ENCODE peak calls at places on chromosome 5, in five cellular contexts. R, Z, P, C and U are unnamed samples.
A peak's percentile ranks its signal among the peaks of the same experiment; 100 is the strongest.

GRCh38 chr5:175657593-175658271 is at the start of gene HRH2:
- DNase-seq in R (no peak), Z (peak; percentile 45), P (peak; percentile 56), C (peak; percentile 2), U (peak; percentile 66)

GRCh38 chr5:116605310-116606070 is 30.9 kb upstream of the SEMA6A start:
- DNase-seq in R (no peak), Z (no peak), P (no peak), C (no peak), U (no peak)

GRCh38 chr5:66223637-66224036 is 79.5 kb downstream of the SREK1 start:
- DNase-seq in R (peak; percentile 39), Z (peak; percentile 21), P (no peak), C (peak; percentile 10), U (peak; percentile 45)

GRCh38 chr5:932628-933250 is 40.1 kb downstream of the TRIP13 start:
- DNase-seq in R (no peak), Z (no peak), P (no peak), C (no peak), U (peak; percentile 8)

GRCh38 chr5:135539430-135540005 is 3.8 kb upstream of the NEUROG1 start:
- DNase-seq in R (no peak), Z (no peak), P (peak; percentile 27), C (no peak), U (no peak)

GRCh38 chr5:88459971-88460370 is 191.3 kb upstream of the TMEM161B start:
- DNase-seq in R (no peak), Z (no peak), P (no peak), C (no peak), U (no peak)

GRCh38 chr5:52579391-52579790 is 208.3 kb upstream of the ITGA1 start:
- DNase-seq in R (no peak), Z (no peak), P (no peak), C (no peak), U (no peak)

GRCh38 chr5:178428341-178429155 is 161.6 kb downstream of the COL23A1 start:
- DNase-seq in R (no peak), Z (no peak), P (peak; percentile 47), C (no peak), U (peak; percentile 25)

GRCh38 chr5:180670157-180670556 is 20.8 kb upstream of the FLT4 start:
- DNase-seq in R (no peak), Z (no peak), P (no peak), C (no peak), U (no peak)

GRCh38 chr5:135565691-135566421 is 12.9 kb downstream of the CXCL14 start:
- DNase-seq in R (peak; percentile 79), Z (peak; percentile 49), P (peak; percentile 88), C (peak; percentile 73), U (peak; percentile 81)

GRCh38 chr5:151298063-151298462 is 5.5 kb downstream of the SLC36A3 start:
- DNase-seq in R (peak; percentile 70), Z (peak; percentile 63), P (no peak), C (peak; percentile 79), U (peak; percentile 61)

GRCh38 chr5:175873090-175873454 is 1.7 kb downstream of the CPLX2 start:
- DNase-seq in R (peak; percentile 60), Z (no peak), P (peak; percentile 79), C (no peak), U (peak; percentile 83)

GRCh38 chr5:101860563-101860962 is 435.5 kb downstream of the SLCO4C1 start:
- DNase-seq in R (no peak), Z (no peak), P (no peak), C (no peak), U (no peak)

GRCh38 chr5:16913187-16913839 is 22.8 kb downstream of the MYO10 start:
- DNase-seq in R (no peak), Z (no peak), P (no peak), C (no peak), U (no peak)

GRCh38 chr5:60161340-60161934 is 267.9 kb upstream of the PDE4D start:
- DNase-seq in R (peak; percentile 17), Z (peak; percentile 59), P (no peak), C (peak; percentile 77), U (peak; percentile 29)

GRCh38 chr5:22465177-22465576 is 388.0 kb downstream of the CDH12 start:
- DNase-seq in R (no peak), Z (no peak), P (no peak), C (peak; percentile 9), U (no peak)

GRCh38 chr5:59887274-59887673 is 6.3 kb downstream of the PDE4D start:
- DNase-seq in R (no peak), Z (no peak), P (no peak), C (no peak), U (no peak)

GRCh38 chr5:126525630-126526245 is 69.3 kb downstream of the ALDH7A1 start:
- DNase-seq in R (no peak), Z (no peak), P (peak; percentile 55), C (no peak), U (no peak)

GRCh38 chr5:15718411-15719178 is 218.6 kb downstream of the FBXL7 start:
- DNase-seq in R (no peak), Z (no peak), P (no peak), C (peak; percentile 44), U (no peak)

GRCh38 chr5:172235132-172235780 is 41.3 kb downstream of the EFCAB9 start:
- DNase-seq in R (no peak), Z (no peak), P (no peak), C (peak; percentile 31), U (no peak)

GRCh38 chr5:41503321-41503720 is 7.1 kb downstream of the PLCXD3 start:
- DNase-seq in R (no peak), Z (no peak), P (no peak), C (no peak), U (no peak)

GRCh38 chr5:74978347-74978746 is 74.0 kb downstream of the GCNT4 start:
- DNase-seq in R (no peak), Z (no peak), P (no peak), C (no peak), U (no peak)

GRCh38 chr5:38994329-38994927 is 79.8 kb downstream of the RICTOR start:
- DNase-seq in R (peak; percentile 54), Z (peak; percentile 59), P (no peak), C (peak; percentile 87), U (peak; percentile 56)

GRCh38 chr5:1936413-1936812 is 53.7 kb upstream of the IRX4 start:
- DNase-seq in R (no peak), Z (no peak), P (no peak), C (no peak), U (no peak)

GRCh38 chr5:111072949-111073682 is 1.6 kb downstream of the TSLP start:
- DNase-seq in R (peak; percentile 72), Z (no peak), P (peak; percentile 78), C (peak; percentile 65), U (peak; percentile 82)

GRCh38 chr5:7585807-7586206 is 189.9 kb downstream of the ADCY2 start:
- DNase-seq in R (no peak), Z (no peak), P (no peak), C (no peak), U (no peak)